ENCODE peak calls at places on chromosomes 5 and 9, in eight cellular contexts. One of them, this sample, is unnamed.

GRCh38 chr5:172453986-172454354 is 355 bp downstream of the SH3PXD2B start:
- DNase-seq in GM23338: peak
- DNase-seq in adrenal gland: peak
- DNase-seq in body of pancreas: peak
- DNase-seq in suprapubic skin: no peak
- DNase-seq in cardiac muscle cell: no peak
- DNase-seq in IMR-90: no peak
- DNase-seq in spleen: no peak
- DNase-seq in this sample: peak

GRCh38 chr5:56814963-56815656 is at the start of gene MAP3K1:
- DNase-seq in GM23338: peak
- DNase-seq in adrenal gland: peak
- DNase-seq in body of pancreas: peak
- DNase-seq in suprapubic skin: peak
- DNase-seq in cardiac muscle cell: peak
- DNase-seq in IMR-90: peak
- DNase-seq in spleen: peak
- DNase-seq in this sample: peak

GRCh38 chr9:131270171-131271015 is 5.9 kb downstream of the FAM78A start:
- DNase-seq in GM23338: no peak
- DNase-seq in adrenal gland: peak
- DNase-seq in body of pancreas: peak
- DNase-seq in suprapubic skin: no peak
- DNase-seq in cardiac muscle cell: no peak
- DNase-seq in IMR-90: no peak
- DNase-seq in spleen: peak
- DNase-seq in this sample: no peak

GRCh38 chr5:80191991-80192398 is 63.9 kb downstream of the SERINC5 start:
- DNase-seq in GM23338: peak
- DNase-seq in adrenal gland: peak
- DNase-seq in body of pancreas: no peak
- DNase-seq in suprapubic skin: no peak
- DNase-seq in cardiac muscle cell: peak
- DNase-seq in IMR-90: no peak
- DNase-seq in spleen: no peak
- DNase-seq in this sample: no peak

GRCh38 chr5:10695759-10696543 is 65.1 kb downstream of the DAP start:
- DNase-seq in GM23338: no peak
- DNase-seq in adrenal gland: no peak
- DNase-seq in body of pancreas: no peak
- DNase-seq in suprapubic skin: no peak
- DNase-seq in cardiac muscle cell: no peak
- DNase-seq in IMR-90: no peak
- DNase-seq in spleen: no peak
- DNase-seq in this sample: no peak

GRCh38 chr9:82124090-82124489 is 135.5 kb downstream of the SPATA31D1 start:
- DNase-seq in GM23338: no peak
- DNase-seq in adrenal gland: peak
- DNase-seq in body of pancreas: no peak
- DNase-seq in suprapubic skin: no peak
- DNase-seq in cardiac muscle cell: no peak
- DNase-seq in IMR-90: peak
- DNase-seq in spleen: no peak
- DNase-seq in this sample: no peak

GRCh38 chr5:63961598-63962161 is 565 bp downstream of the HTR1A start:
- DNase-seq in GM23338: peak
- DNase-seq in adrenal gland: no peak
- DNase-seq in body of pancreas: no peak
- DNase-seq in suprapubic skin: no peak
- DNase-seq in cardiac muscle cell: peak
- DNase-seq in IMR-90: no peak
- DNase-seq in spleen: peak
- DNase-seq in this sample: no peak

GRCh38 chr5:2178528-2178927 is 295.8 kb upstream of the IRX4 start:
- DNase-seq in GM23338: no peak
- DNase-seq in adrenal gland: no peak
- DNase-seq in body of pancreas: no peak
- DNase-seq in suprapubic skin: no peak
- DNase-seq in cardiac muscle cell: no peak
- DNase-seq in IMR-90: no peak
- DNase-seq in spleen: peak
- DNase-seq in this sample: peak

GRCh38 chr9:2601785-2602378 is 19.7 kb upstream of the VLDLR start:
- DNase-seq in GM23338: no peak
- DNase-seq in adrenal gland: no peak
- DNase-seq in body of pancreas: no peak
- DNase-seq in suprapubic skin: no peak
- DNase-seq in cardiac muscle cell: no peak
- DNase-seq in IMR-90: no peak
- DNase-seq in spleen: no peak
- DNase-seq in this sample: no peak

GRCh38 chr5:81132381-81132780 is 100.7 kb upstream of the CKMT2 start:
- DNase-seq in GM23338: no peak
- DNase-seq in adrenal gland: no peak
- DNase-seq in body of pancreas: no peak
- DNase-seq in suprapubic skin: no peak
- DNase-seq in cardiac muscle cell: no peak
- DNase-seq in IMR-90: no peak
- DNase-seq in spleen: no peak
- DNase-seq in this sample: no peak

GRCh38 chr5:33631786-33632185 is 191.0 kb downstream of the TARS1 start:
- DNase-seq in GM23338: no peak
- DNase-seq in adrenal gland: no peak
- DNase-seq in body of pancreas: no peak
- DNase-seq in suprapubic skin: no peak
- DNase-seq in cardiac muscle cell: no peak
- DNase-seq in IMR-90: peak
- DNase-seq in spleen: no peak
- DNase-seq in this sample: no peak

GRCh38 chr9:124399999-124400940 is 15.0 kb downstream of the PSMB7 start:
- DNase-seq in GM23338: no peak
- DNase-seq in adrenal gland: no peak
- DNase-seq in body of pancreas: no peak
- DNase-seq in suprapubic skin: no peak
- DNase-seq in cardiac muscle cell: no peak
- DNase-seq in IMR-90: peak
- DNase-seq in spleen: no peak
- DNase-seq in this sample: no peak

GRCh38 chr5:95390812-95391492 is at the start of gene FAM81B:
- DNase-seq in GM23338: no peak
- DNase-seq in adrenal gland: no peak
- DNase-seq in body of pancreas: no peak
- DNase-seq in suprapubic skin: no peak
- DNase-seq in cardiac muscle cell: no peak
- DNase-seq in IMR-90: peak
- DNase-seq in spleen: no peak
- DNase-seq in this sample: no peak

GRCh38 chr5:132751444-132751843 is 4.2 kb downstream of the CCNI2 start:
- DNase-seq in GM23338: no peak
- DNase-seq in adrenal gland: no peak
- DNase-seq in body of pancreas: no peak
- DNase-seq in suprapubic skin: no peak
- DNase-seq in cardiac muscle cell: no peak
- DNase-seq in IMR-90: peak
- DNase-seq in spleen: no peak
- DNase-seq in this sample: no peak

GRCh38 chr9:99353408-99353807 is 131.3 kb downstream of the SEC61B start:
- DNase-seq in GM23338: no peak
- DNase-seq in adrenal gland: peak
- DNase-seq in body of pancreas: peak
- DNase-seq in suprapubic skin: no peak
- DNase-seq in cardiac muscle cell: no peak
- DNase-seq in IMR-90: peak
- DNase-seq in spleen: no peak
- DNase-seq in this sample: no peak

GRCh38 chr5:53194086-53194485 is 84.5 kb upstream of the MOCS2 start:
- DNase-seq in GM23338: no peak
- DNase-seq in adrenal gland: no peak
- DNase-seq in body of pancreas: no peak
- DNase-seq in suprapubic skin: no peak
- DNase-seq in cardiac muscle cell: no peak
- DNase-seq in IMR-90: peak
- DNase-seq in spleen: no peak
- DNase-seq in this sample: no peak

GRCh38 chr9:2838984-2839367 is 4.9 kb downstream of the PUM3 start:
- DNase-seq in GM23338: no peak
- DNase-seq in adrenal gland: no peak
- DNase-seq in body of pancreas: no peak
- DNase-seq in suprapubic skin: no peak
- DNase-seq in cardiac muscle cell: no peak
- DNase-seq in IMR-90: no peak
- DNase-seq in spleen: no peak
- DNase-seq in this sample: no peak

GRCh38 chr9:99345936-99346335 is 123.9 kb downstream of the SEC61B start:
- DNase-seq in GM23338: no peak
- DNase-seq in adrenal gland: no peak
- DNase-seq in body of pancreas: no peak
- DNase-seq in suprapubic skin: no peak
- DNase-seq in cardiac muscle cell: no peak
- DNase-seq in IMR-90: peak
- DNase-seq in spleen: no peak
- DNase-seq in this sample: no peak

GRCh38 chr5:10503997-10504761 is 59.7 kb upstream of the ANKRD33B start:
- DNase-seq in GM23338: no peak
- DNase-seq in adrenal gland: peak
- DNase-seq in body of pancreas: peak
- DNase-seq in suprapubic skin: no peak
- DNase-seq in cardiac muscle cell: peak
- DNase-seq in IMR-90: peak
- DNase-seq in spleen: peak
- DNase-seq in this sample: no peak

GRCh38 chr9:35993976-35994720 is 36.2 kb upstream of the OR2S2 start:
- DNase-seq in GM23338: no peak
- DNase-seq in adrenal gland: no peak
- DNase-seq in body of pancreas: no peak
- DNase-seq in suprapubic skin: no peak
- DNase-seq in cardiac muscle cell: no peak
- DNase-seq in IMR-90: peak
- DNase-seq in spleen: no peak
- DNase-seq in this sample: no peak

GRCh38 chr9:68844196-68844595 is 139.2 kb downstream of the PIP5K1B start:
- DNase-seq in GM23338: no peak
- DNase-seq in adrenal gland: no peak
- DNase-seq in body of pancreas: no peak
- DNase-seq in suprapubic skin: no peak
- DNase-seq in cardiac muscle cell: no peak
- DNase-seq in IMR-90: no peak
- DNase-seq in spleen: no peak
- DNase-seq in this sample: no peak
- H3K27ac ChIP-seq in GM23338: no peak
- H3K27ac ChIP-seq in adrenal gland: no peak
- H3K27ac ChIP-seq in body of pancreas: no peak
- H3K27ac ChIP-seq in suprapubic skin: no peak
- H3K27ac ChIP-seq in cardiac muscle cell: no peak
- H3K27ac ChIP-seq in IMR-90: no peak
- H3K27ac ChIP-seq in spleen: no peak
- H3K27ac ChIP-seq in this sample: no peak

GRCh38 chr5:151684690-151685361 is 1.9 kb downstream of the SPARC start:
- DNase-seq in GM23338: peak
- DNase-seq in adrenal gland: peak
- DNase-seq in body of pancreas: no peak
- DNase-seq in suprapubic skin: no peak
- DNase-seq in cardiac muscle cell: peak
- DNase-seq in IMR-90: peak
- DNase-seq in spleen: no peak
- DNase-seq in this sample: no peak

GRCh38 chr5:151682751-151683331 is 3.9 kb downstream of the SPARC start:
- DNase-seq in GM23338: no peak
- DNase-seq in adrenal gland: peak
- DNase-seq in body of pancreas: no peak
- DNase-seq in suprapubic skin: no peak
- DNase-seq in cardiac muscle cell: peak
- DNase-seq in IMR-90: peak
- DNase-seq in spleen: no peak
- DNase-seq in this sample: no peak

GRCh38 chr5:151682240-151682639 is 4.5 kb downstream of the SPARC start:
- DNase-seq in GM23338: no peak
- DNase-seq in adrenal gland: no peak
- DNase-seq in body of pancreas: no peak
- DNase-seq in suprapubic skin: no peak
- DNase-seq in cardiac muscle cell: no peak
- DNase-seq in IMR-90: no peak
- DNase-seq in spleen: no peak
- DNase-seq in this sample: no peak

GRCh38 chr5:151683936-151684586 is 2.7 kb downstream of the SPARC start:
- DNase-seq in GM23338: no peak
- DNase-seq in adrenal gland: no peak
- DNase-seq in body of pancreas: no peak
- DNase-seq in suprapubic skin: no peak
- DNase-seq in cardiac muscle cell: no peak
- DNase-seq in IMR-90: no peak
- DNase-seq in spleen: no peak
- DNase-seq in this sample: no peak

GRCh38 chr5:151683444-151683843 is 3.3 kb downstream of the SPARC start:
- DNase-seq in GM23338: no peak
- DNase-seq in adrenal gland: no peak
- DNase-seq in body of pancreas: no peak
- DNase-seq in suprapubic skin: no peak
- DNase-seq in cardiac muscle cell: no peak
- DNase-seq in IMR-90: no peak
- DNase-seq in spleen: no peak
- DNase-seq in this sample: no peak
- H3K4me3 ChIP-seq in GM23338: no peak
- H3K4me3 ChIP-seq in adrenal gland: no peak
- H3K4me3 ChIP-seq in body of pancreas: no peak
- H3K4me3 ChIP-seq in suprapubic skin: peak
- H3K4me3 ChIP-seq in cardiac muscle cell: no peak
- H3K4me3 ChIP-seq in IMR-90: peak
- H3K4me3 ChIP-seq in spleen: peak
- H3K4me3 ChIP-seq in this sample: no peak

GRCh38 chr5:65808261-65808741 is 86.3 kb downstream of the NLN start:
- DNase-seq in GM23338: no peak
- DNase-seq in adrenal gland: no peak
- DNase-seq in body of pancreas: no peak
- DNase-seq in suprapubic skin: no peak
- DNase-seq in cardiac muscle cell: no peak
- DNase-seq in IMR-90: peak
- DNase-seq in spleen: no peak
- DNase-seq in this sample: peak
- H3K27ac ChIP-seq in GM23338: no peak
- H3K27ac ChIP-seq in adrenal gland: no peak
- H3K27ac ChIP-seq in body of pancreas: no peak
- H3K27ac ChIP-seq in suprapubic skin: peak
- H3K27ac ChIP-seq in cardiac muscle cell: no peak
- H3K27ac ChIP-seq in IMR-90: peak
- H3K27ac ChIP-seq in spleen: no peak
- H3K27ac ChIP-seq in this sample: no peak

DNA sequence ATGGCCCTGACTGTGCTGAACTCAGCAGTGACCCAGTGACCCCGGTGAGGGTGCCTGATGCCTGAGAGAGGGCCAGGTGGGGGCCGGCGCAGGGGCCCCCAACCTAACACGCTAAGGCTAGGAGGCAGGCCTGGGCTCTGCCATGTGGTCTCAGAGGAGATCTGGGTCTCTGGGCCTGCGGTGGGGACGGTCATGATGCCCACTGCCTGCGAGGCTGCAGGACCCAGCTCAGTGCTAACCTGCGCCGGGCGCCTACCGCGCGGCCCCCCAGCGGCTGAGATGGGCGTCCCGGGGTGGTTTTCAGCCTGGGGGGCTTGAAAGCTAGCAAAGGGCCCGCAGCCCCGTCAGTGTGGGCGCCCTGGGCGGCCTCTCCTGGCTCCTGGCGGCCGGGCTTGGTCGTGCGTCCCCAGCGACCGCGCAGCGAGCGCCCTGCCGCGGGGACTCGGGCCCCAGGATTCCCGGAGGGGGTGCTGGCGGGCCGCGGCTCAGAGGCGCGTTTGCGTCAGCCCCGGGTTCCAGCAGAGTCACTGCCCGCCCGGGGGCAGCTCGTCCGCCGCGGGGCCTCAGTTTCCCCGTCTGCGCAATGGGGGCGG is 2.5 kb downstream of the EGFL7 start:
- DNase-seq in GM23338: peak
- DNase-seq in adrenal gland: no peak
- DNase-seq in body of pancreas: peak
- DNase-seq in suprapubic skin: no peak
- DNase-seq in cardiac muscle cell: peak
- DNase-seq in IMR-90: no peak
- DNase-seq in spleen: no peak
- DNase-seq in this sample: no peak
- H3K4me3 ChIP-seq in GM23338: peak
- H3K4me3 ChIP-seq in adrenal gland: no peak
- H3K4me3 ChIP-seq in body of pancreas: no peak
- H3K4me3 ChIP-seq in suprapubic skin: peak
- H3K4me3 ChIP-seq in cardiac muscle cell: no peak
- H3K4me3 ChIP-seq in IMR-90: peak
- H3K4me3 ChIP-seq in spleen: peak
- H3K4me3 ChIP-seq in this sample: peak